ENCODE peak calls at places on chromosome 15, in eight cellular contexts. V, G, W, M, P, Z, F and E are unnamed samples.

GRCh38 chr15:25545017-25545416 is 106.2 kb upstream of the UBE3A start:
- DNase-seq in W (no peak), V (no peak), M (no peak), P (no peak), G (no peak), Z (no peak), F (no peak), E (peak)

GRCh38 chr15:36757189-36757814 is 177.9 kb downstream of the CDIN1 start:
- DNase-seq in F (no peak), G (no peak), P (no peak), V (no peak), Z (no peak), M (no peak), W (no peak), E (peak)

GRCh38 chr15:29740692-29741311 is 81.5 kb downstream of the TJP1 start:
- DNase-seq in V (no peak), W (no peak), F (no peak), G (no peak), P (no peak), Z (no peak), M (peak), E (no peak)

GRCh38 chr15:26620528-26620927 is 152.3 kb downstream of the GABRB3 start:
- DNase-seq in Z (no peak), M (no peak), F (no peak), W (no peak), P (no peak), V (no peak), G (no peak), E (no peak)

GRCh38 chr15:91253605-91254004 is 153.5 kb downstream of the SV2B start:
- DNase-seq in G (no peak), M (no peak), V (no peak), W (no peak), P (no peak), F (no peak), Z (no peak), E (no peak)

GRCh38 chr15:39580630-39581500 is at the start of gene THBS1:
- DNase-seq in W (peak), F (peak), G (no peak), Z (peak), M (no peak), P (peak), V (peak), E (peak)

GRCh38 chr15:47756872-47757271 is 39.6 kb downstream of the SEMA6D start:
- DNase-seq in F (peak), V (no peak), Z (no peak), M (no peak), P (no peak), G (no peak), W (peak), E (peak)

GRCh38 chr15:89469331-89470107 is 26.9 kb downstream of the RHCG start:
- DNase-seq in F (no peak), W (no peak), V (no peak), G (no peak), P (no peak), Z (no peak), M (no peak), E (no peak)

GRCh38 chr15:68619303-68619698 is 40.5 kb downstream of the CORO2B start:
- DNase-seq in F (no peak), P (no peak), Z (no peak), M (no peak), V (no peak), W (no peak), G (no peak), E (no peak)

GRCh38 chr15:26866298-26867198 is at the start of gene GABRA5:
- DNase-seq in P (peak), V (no peak), G (no peak), Z (no peak), W (no peak), M (no peak), F (no peak), E (no peak)